ENCODE peak calls at places on chromosomes 1 and 21, in eight cellular contexts. Y, F, E, P, B, M, N and H are unnamed samples.

GRCh38 chr21:37711294-37711844 is 204.9 kb downstream of the KCNJ6 start:
- DNase-seq in Y (no peak), F (no peak), E (no peak), P (no peak), B (no peak), M (no peak), N (no peak), H (no peak)

GRCh38 chr1:232793944-232794343 is 11.3 kb upstream of the MAP10 start:
- DNase-seq in Y (peak), F (no peak), E (peak), P (no peak), B (no peak), M (no peak), N (no peak), H (no peak)

GRCh38 chr1:112713466-112714312 is 1.4 kb downstream of the PPM1J start:
- DNase-seq in Y (no peak), F (peak), E (no peak), P (no peak), B (no peak), M (no peak), N (peak), H (peak)

GRCh38 chr1:151494741-151495281 is 16.4 kb upstream of the CGN start:
- DNase-seq in Y (no peak), F (no peak), E (no peak), P (no peak), B (no peak), M (no peak), N (peak), H (no peak)

GRCh38 chr1:245512181-245512888 is 357.6 kb downstream of the KIF26B start:
- DNase-seq in Y (no peak), F (no peak), E (no peak), P (no peak), B (no peak), M (no peak), N (no peak), H (no peak)

GRCh38 chr1:65971547-65971946 is 178.9 kb downstream of the PDE4B start:
- DNase-seq in Y (no peak), F (no peak), E (no peak), P (no peak), B (no peak), M (no peak), N (no peak), H (no peak)

GRCh38 chr1:2975466-2976179 is 45.6 kb upstream of the ACTRT2 start:
- DNase-seq in Y (no peak), F (no peak), E (no peak), P (no peak), B (peak), M (peak), N (no peak), H (no peak)

GRCh38 chr1:203629509-203630082 is 3.0 kb downstream of the ATP2B4 start:
- DNase-seq in Y (peak), F (peak), E (peak), P (peak), B (peak), M (peak), N (peak), H (peak)

GRCh38 chr1:1295154-1295923 is 12.4 kb downstream of the ACAP3 start:
- DNase-seq in Y (no peak), F (no peak), E (no peak), P (no peak), B (no peak), M (no peak), N (no peak), H (no peak)

GRCh38 chr1:227320476-227320875 is 2.2 kb upstream of the CDC42BPA start:
- DNase-seq in Y (no peak), F (no peak), E (no peak), P (no peak), B (no peak), M (no peak), N (no peak), H (no peak)

GRCh38 chr1:155026588-155026987 is 7.0 kb downstream of the DCST2 start:
- DNase-seq in Y (no peak), F (no peak), E (no peak), P (no peak), B (no peak), M (no peak), N (no peak), H (no peak)

GRCh38 chr1:41483960-41484844 is at the start of gene EDN2:
- DNase-seq in Y (no peak), F (no peak), E (peak), P (peak), B (no peak), M (no peak), N (peak), H (peak)

GRCh38 chr21:15241997-15242767 is 177.4 kb upstream of the NRIP1 start:
- DNase-seq in Y (no peak), F (no peak), E (no peak), P (no peak), B (no peak), M (no peak), N (peak), H (no peak)

GRCh38 chr1:119840745-119841144 is 29.5 kb upstream of the REG4 start:
- DNase-seq in Y (no peak), F (no peak), E (no peak), P (no peak), B (no peak), M (no peak), N (no peak), H (no peak)

GRCh38 chr1:11730429-11730861 is 5.5 kb upstream of the AGTRAP start:
- DNase-seq in Y (peak), F (peak), E (peak), P (peak), B (no peak), M (no peak), N (no peak), H (peak)

GRCh38 chr1:16180291-16180824 is 24.5 kb upstream of the EPHA2 start:
- DNase-seq in Y (no peak), F (no peak), E (no peak), P (no peak), B (no peak), M (no peak), N (no peak), H (no peak)

GRCh38 chr1:1068374-1069060 is 5.6 kb downstream of the RNF223 start:
- DNase-seq in Y (peak), F (peak), E (peak), P (no peak), B (no peak), M (no peak), N (no peak), H (peak)

GRCh38 chr21:46096596-46096981 is 1.3 kb upstream of the COL6A2 start:
- DNase-seq in Y (no peak), F (no peak), E (no peak), P (no peak), B (no peak), M (no peak), N (peak), H (no peak)

GRCh38 chr1:47894718-47895393 is 102.3 kb downstream of the TRABD2B start:
- DNase-seq in Y (no peak), F (no peak), E (peak), P (no peak), B (peak), M (no peak), N (peak), H (no peak)

GRCh38 chr1:115170396-115170795 is 81.1 kb upstream of the TSPAN2 start:
- DNase-seq in Y (no peak), F (no peak), E (no peak), P (no peak), B (no peak), M (no peak), N (no peak), H (no peak)

GRCh38 chr21:37780991-37781983 is 135.0 kb downstream of the KCNJ6 start:
- DNase-seq in Y (no peak), F (no peak), E (no peak), P (no peak), B (no peak), M (no peak), N (no peak), H (no peak)

GRCh38 chr1:23530089-23530749 is 814 bp downstream of the E2F2 start:
- DNase-seq in Y (peak), F (no peak), E (peak), P (no peak), B (no peak), M (no peak), N (no peak), H (peak)

GRCh38 chr1:23224721-23225648 is 7.7 kb upstream of the HTR1D start:
- DNase-seq in Y (no peak), F (no peak), E (peak), P (peak), B (no peak), M (no peak), N (no peak), H (no peak)

GRCh38 chr1:174040387-174040786 is 18.2 kb upstream of the RC3H1 start:
- DNase-seq in Y (no peak), F (no peak), E (no peak), P (no peak), B (no peak), M (no peak), N (no peak), H (no peak)

GRCh38 chr1:183956559-183957188 is 80.9 kb downstream of the COLGALT2 start:
- DNase-seq in Y (peak), F (peak), E (peak), P (no peak), B (no peak), M (no peak), N (no peak), H (peak)

GRCh38 chr1:203717120-203717519 is 47.9 kb upstream of the LAX1 start:
- DNase-seq in Y (no peak), F (no peak), E (no peak), P (no peak), B (no peak), M (no peak), N (no peak), H (no peak)

GRCh38 chr21:39715804-39716397 is 29.1 kb upstream of the IGSF5 start:
- DNase-seq in Y (peak), F (no peak), E (peak), P (peak), B (no peak), M (no peak), N (no peak), H (peak)

GRCh38 chr1:195278644-195279043 is 1329.6 kb downstream of the KCNT2 start:
- DNase-seq in Y (no peak), F (no peak), E (no peak), P (no peak), B (no peak), M (no peak), N (no peak), H (no peak)

GRCh38 chr1:85118751-85119150 is 70.5 kb upstream of the MCOLN3 start:
- DNase-seq in Y (no peak), F (no peak), E (no peak), P (no peak), B (no peak), M (no peak), N (no peak), H (no peak)

GRCh38 chr1:220742520-220742919 is 5.6 kb upstream of the MTARC2 start:
- DNase-seq in Y (no peak), F (no peak), E (no peak), P (no peak), B (no peak), M (no peak), N (no peak), H (no peak)

GRCh38 chr1:203172184-203173115 is 3.2 kb downstream of the MYBPH start:
- DNase-seq in Y (peak), F (peak), E (peak), P (peak), B (peak), M (no peak), N (peak), H (peak)

GRCh38 chr1:206568779-206569352 is 43.4 kb downstream of the EIF2D start:
- DNase-seq in Y (peak), F (no peak), E (no peak), P (no peak), B (no peak), M (no peak), N (no peak), H (no peak)

GRCh38 chr1:154222918-154223317 is 2.2 kb downstream of the UBAP2L start:
- DNase-seq in Y (no peak), F (no peak), E (no peak), P (no peak), B (no peak), M (no peak), N (no peak), H (no peak)

GRCh38 chr1:195806060-195806459 is 802.2 kb downstream of the KCNT2 start:
- DNase-seq in Y (no peak), F (no peak), E (no peak), P (no peak), B (no peak), M (no peak), N (no peak), H (no peak)

GRCh38 chr21:37682908-37683307 is 233.3 kb downstream of the KCNJ6 start:
- DNase-seq in Y (no peak), F (no peak), E (no peak), P (no peak), B (no peak), M (no peak), N (no peak), H (no peak)

GRCh38 chr21:38254970-38255369 is 1.8 kb upstream of the KCNJ15 start:
- DNase-seq in Y (no peak), F (no peak), E (no peak), P (no peak), B (no peak), M (no peak), N (no peak), H (no peak)

GRCh38 chr1:157691285-157691920 is 9.2 kb downstream of the FCRL3 start:
- DNase-seq in Y (no peak), F (no peak), E (no peak), P (no peak), B (no peak), M (no peak), N (peak), H (peak)

GRCh38 chr21:19420607-19421006 is 1017.0 kb upstream of the TMPRSS15 start:
- DNase-seq in Y (no peak), F (no peak), E (no peak), P (no peak), B (no peak), M (no peak), N (no peak), H (no peak)